ENCODE peak calls at places on chromosomes 11 and 22, in four cellular contexts. V is AML-193, F is lower leg skin, X is tibial artery. L is an unnamed sample.

GRCh38 chr22:36900225-36900624 is 13.2 kb upstream of the CSF2RB start:
- DNase-seq in V (peak), F (no peak), X (no peak), L (no peak)

GRCh38 chr22:19058713-19059451 is 63.3 kb downstream of the DGCR2 start:
- DNase-seq in V (no peak), F (peak), X (no peak), L (no peak)

GRCh38 chr11:66969584-66970205 is 5.4 kb upstream of the C11orf86 start:
- DNase-seq in V (no peak), F (no peak), X (no peak), L (no peak)

GRCh38 chr11:12411806-12412727 is 34.7 kb downstream of the PARVA start:
- DNase-seq in V (no peak), F (peak), X (peak), L (no peak)

GRCh38 chr11:2036863-2037486 is 39.3 kb upstream of the H19 start:
- DNase-seq in V (no peak), F (no peak), X (no peak), L (no peak)

GRCh38 chr11:23311986-23312940 is 452.0 kb upstream of the CCDC179 start:
- DNase-seq in V (no peak), F (no peak), X (no peak), L (no peak)

GRCh38 chr11:18012314-18012905 is 437 bp downstream of the SERGEF start:
- DNase-seq in V (no peak), F (no peak), X (peak), L (no peak)

GRCh38 chr22:44337658-44338004 is 24.9 kb upstream of the SHISAL1 start:
- DNase-seq in V (no peak), F (no peak), X (no peak), L (no peak)

GRCh38 chr11:30758012-30758411 is 171.9 kb upstream of the MPPED2 start:
- DNase-seq in V (no peak), F (no peak), X (no peak), L (no peak)

GRCh38 chr11:106695506-106695905 is 322.8 kb downstream of the GUCY1A2 start:
- DNase-seq in V (no peak), F (no peak), X (no peak), L (no peak)

GRCh38 chr22:37996515-37997246 is 12.3 kb upstream of the SOX10 start:
- DNase-seq in V (no peak), F (no peak), X (no peak), L (peak)

L was measured in NCI-H524 treated with DMSO at 0.1 percent for 48 hours.